ENCODE peak calls at places on chromosomes 1 and 21, in six cellular contexts. N, U, Z, T, B and W are unnamed samples. For H3K4me1, the result is how much of the 10 kb centered on the place peaks cover.

GRCh38 chr1:159089184-159089791 is 12.7 kb upstream of the AIM2 start:
- DNase-seq in N (no peak), U (no peak), Z (no peak), T (no peak), B (no peak), W (no peak)

GRCh38 chr21:45354970-45355369 is 50.0 kb upstream of the COL18A1 start:
- DNase-seq in N (no peak), U (no peak), Z (no peak), T (no peak), B (no peak), W (no peak)

GRCh38 chr1:207810173-207810572 is 58.3 kb downstream of the CD46 start:
- DNase-seq in N (peak), U (no peak), Z (no peak), T (no peak), B (no peak), W (no peak)

GRCh38 chr1:10251325-10252103 is 41.1 kb downstream of the KIF1B start:
- DNase-seq in N (peak), U (no peak), Z (no peak), T (no peak), B (no peak), W (no peak)

GRCh38 chr21:43921979-43922945 is 57.2 kb downstream of the AGPAT3 start:
- DNase-seq in N (no peak), U (peak), Z (no peak), T (no peak), B (no peak), W (no peak)

GRCh38 chr1:107991371-107992066 is 26.5 kb upstream of the VAV3 start:
- DNase-seq in N (peak), U (no peak), Z (no peak), T (no peak), B (no peak), W (peak)

GRCh38 chr1:113479713-113480676 is 89.7 kb downstream of the MAGI3 start:
- DNase-seq in N (peak), U (no peak), Z (no peak), T (no peak), B (no peak), W (no peak)

GRCh38 chr1:201011616-201012015 is 11.9 kb downstream of the KIF21B start:
- DNase-seq in N (no peak), U (no peak), Z (no peak), T (no peak), B (peak), W (no peak)

GRCh38 chr1:27958513-27958912 is 1.3 kb upstream of the XKR8 start:
- DNase-seq in N (no peak), U (no peak), Z (no peak), T (no peak), B (no peak), W (no peak)

GRCh38 chr1:167057297-167057688 is 32.9 kb downstream of the GPA33 start:
- DNase-seq in N (peak), U (no peak), Z (no peak), T (peak), B (no peak), W (no peak)

GRCh38 chr1:89908993-89909436 is 85.9 kb upstream of the ZNF326 start:
- DNase-seq in N (peak), U (no peak), Z (no peak), T (no peak), B (no peak), W (no peak)

GRCh38 chr1:172938676-172939075 is 112.1 kb downstream of the TNFSF18 start:
- DNase-seq in N (peak), U (no peak), Z (no peak), T (no peak), B (no peak), W (no peak)

GRCh38 chr1:154155282-154155681 is 409 bp upstream of the NUP210L start:
- DNase-seq in N (peak), U (no peak), Z (no peak), T (peak), B (peak), W (peak)

GRCh38 chr1:185774384-185774783 is 40.2 kb downstream of the HMCN1 start:
- DNase-seq in N (no peak), U (no peak), Z (no peak), T (no peak), B (no peak), W (no peak)

GRCh38 chr1:185776521-185776920 is 42.3 kb downstream of the HMCN1 start:
- DNase-seq in N (no peak), U (no peak), Z (no peak), T (no peak), B (no peak), W (no peak)

DNA sequence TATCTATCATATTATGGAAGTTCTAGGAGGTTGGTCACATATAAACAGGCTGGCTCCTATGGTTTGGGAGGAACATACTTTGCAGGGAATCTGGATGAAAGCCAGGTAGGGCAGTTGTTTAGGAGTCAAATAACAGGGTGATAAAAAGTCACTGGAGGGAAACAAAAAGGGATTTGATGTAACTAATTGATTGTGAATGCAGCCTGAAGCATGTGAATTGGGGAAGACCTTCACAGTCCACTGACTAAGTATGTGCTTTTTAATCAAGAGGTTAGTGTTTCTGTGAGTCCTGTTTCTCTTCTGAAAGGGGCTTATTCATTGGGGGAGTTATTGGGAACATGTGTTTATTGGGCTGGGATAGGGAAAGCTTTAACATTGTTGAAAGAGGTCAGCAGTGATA is 41.3 kb downstream of the HMCN1 start:
- DNase-seq in N (no peak), U (no peak), Z (no peak), T (no peak), B (no peak), W (no peak)
- H3K4me1 ChIP-seq in N (under half), U (under half), Z (under half), T (under half), B (under half), W (under half)

DNA sequence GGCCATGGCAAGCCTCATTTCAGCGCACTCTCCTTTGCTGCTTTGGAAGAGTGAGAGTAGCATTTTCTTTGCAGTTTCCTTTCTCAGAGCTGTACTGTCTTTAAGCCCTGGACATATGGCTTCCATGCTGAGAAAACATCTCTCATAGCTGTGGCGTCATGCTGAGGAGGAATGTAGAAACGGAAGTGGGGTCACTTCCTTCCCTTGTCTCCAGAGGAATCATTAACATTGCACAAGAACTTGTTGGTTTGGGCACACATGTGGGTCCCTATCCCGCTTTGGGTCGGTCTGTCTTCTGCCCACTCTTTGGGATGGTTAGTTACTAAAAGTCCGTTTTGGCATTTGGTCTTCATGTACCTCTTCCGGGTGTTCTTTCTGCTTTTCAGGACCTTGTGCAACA is 5.6 kb downstream of the MFN2 start:
- DNase-seq in N (peak), U (no peak), Z (no peak), T (no peak), B (no peak), W (no peak)
- H3K27ac ChIP-seq in N (peak), U (peak), Z (peak), T (peak), B (peak), W (peak)

GRCh38 chr1:229597877-229598276 is 28.0 kb downstream of the TAF5L start:
- DNase-seq in N (peak), U (no peak), Z (no peak), T (no peak), B (no peak), W (no peak)
- H3K4me1 ChIP-seq in N (under half), U (under half), Z (under half), T (under half), B (under half), W (under half)

DNA sequence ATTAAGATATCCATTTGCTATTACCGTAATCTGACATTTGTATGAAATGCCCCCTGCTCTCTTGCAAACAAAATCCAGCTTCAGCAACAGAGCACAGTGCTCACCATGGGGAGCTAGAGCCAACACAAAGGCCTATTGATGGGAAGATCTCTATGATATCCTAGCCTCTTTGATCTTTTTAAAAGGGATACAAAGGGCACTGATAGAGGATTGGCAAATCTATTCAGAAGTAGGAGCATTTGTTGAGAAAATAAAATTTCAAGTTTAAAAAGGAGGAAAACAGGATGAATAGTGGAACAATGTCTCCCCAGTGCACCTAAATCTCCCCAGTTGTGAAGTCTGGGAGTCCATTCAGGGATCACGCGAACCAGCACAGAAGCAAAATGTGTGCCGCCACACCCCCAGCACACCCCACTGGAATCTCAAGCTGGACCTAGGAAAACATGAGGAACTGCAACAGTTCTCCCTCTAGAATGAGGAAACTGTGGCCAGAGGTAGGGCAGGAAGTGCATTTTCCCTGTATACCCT is 32.2 kb downstream of the MRAP start:
- DNase-seq in N (no peak), U (no peak), Z (no peak), T (no peak), B (no peak), W (no peak)
- H3K27ac ChIP-seq in N (peak), U (no peak), Z (no peak), T (no peak), B (no peak), W (no peak)

DNA sequence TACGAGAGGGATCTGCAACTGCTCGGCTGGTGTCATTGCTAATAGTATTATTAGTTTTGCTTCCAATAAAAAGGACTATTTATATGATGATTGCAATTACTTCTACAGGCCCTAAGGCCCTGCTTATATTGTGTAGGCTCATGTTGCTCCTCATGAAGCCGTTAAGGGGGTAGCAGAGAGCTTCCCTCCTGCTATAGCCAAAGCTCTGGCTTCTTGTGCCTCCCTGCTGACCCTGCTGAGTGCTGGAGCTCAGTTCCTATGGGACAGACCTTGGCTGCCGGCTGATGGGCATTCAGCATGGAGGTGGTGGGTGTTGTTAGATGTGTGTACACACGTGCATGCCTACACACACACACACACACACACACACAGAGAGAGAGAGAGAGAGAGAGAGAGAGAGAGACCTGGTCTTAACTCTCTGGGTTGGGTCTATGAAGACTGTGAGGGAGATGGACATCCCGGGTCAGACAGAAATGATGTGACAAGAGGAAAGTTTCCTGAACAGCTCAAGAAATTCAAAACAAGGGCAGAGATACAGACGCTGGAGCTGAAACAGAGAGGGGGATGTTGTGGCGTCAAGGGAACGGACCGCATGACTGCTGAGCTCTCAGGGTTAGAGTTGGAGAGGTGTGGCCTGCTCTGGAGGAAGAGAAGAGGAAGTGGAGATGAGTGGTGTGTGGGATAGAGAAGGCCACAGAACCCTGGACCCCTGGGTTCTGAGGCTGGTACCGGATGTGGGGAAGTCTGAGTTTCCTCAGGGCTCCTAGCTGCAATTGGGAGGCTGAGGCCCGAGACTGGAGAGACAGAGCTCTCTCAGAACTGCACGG is 1.6 kb downstream of the BCAN start:
- DNase-seq in N (no peak), U (no peak), Z (no peak), T (no peak), B (no peak), W (no peak)
- H3K4me1 ChIP-seq in N (under half), U (under half), Z (under half), T (under half), B (under half), W (under half)